ENCODE peak calls at places on chromosome 21, in five cellular contexts. One of them, this sample, is unnamed.

GRCh38 chr21:44002511-44002910 is 9.6 kb upstream of the TRAPPC10 start:
- DNase-seq in KG1: no peak
- DNase-seq in AML-193: no peak
- DNase-seq in stimulated activated CD8-positive, alpha-beta memory T cell treated with anti-CD3 and anti-CD28 coated beads, Interleukin-4, amount 100 ng/mL, for 24 hours: no peak
- DNase-seq in EL: no peak
- DNase-seq in this sample: no peak

GRCh38 chr21:38853421-38853919 is 47.7 kb downstream of the ETS2 start:
- DNase-seq in KG1: no peak
- DNase-seq in AML-193: peak; percentile 4
- DNase-seq in stimulated activated CD8-positive, alpha-beta memory T cell treated with anti-CD3 and anti-CD28 coated beads, Interleukin-4, amount 100 ng/mL, for 24 hours: no peak
- DNase-seq in EL: peak; percentile 87
- DNase-seq in this sample: peak; percentile 68

GRCh38 chr21:45923146-45923545 is 58.4 kb upstream of the COL6A1 start:
- DNase-seq in KG1: no peak
- DNase-seq in AML-193: no peak
- DNase-seq in stimulated activated CD8-positive, alpha-beta memory T cell treated with anti-CD3 and anti-CD28 coated beads, Interleukin-4, amount 100 ng/mL, for 24 hours: peak; percentile 55
- DNase-seq in EL: peak; percentile 60
- DNase-seq in this sample: peak; percentile 66

GRCh38 chr21:44929799-44930542 is 9.3 kb upstream of the ITGB2 start:
- DNase-seq in KG1: no peak
- DNase-seq in AML-193: no peak
- DNase-seq in stimulated activated CD8-positive, alpha-beta memory T cell treated with anti-CD3 and anti-CD28 coated beads, Interleukin-4, amount 100 ng/mL, for 24 hours: no peak
- DNase-seq in EL: no peak
- DNase-seq in this sample: no peak

GRCh38 chr21:16124397-16125130 is 394.8 kb downstream of the USP25 start:
- DNase-seq in KG1: no peak
- DNase-seq in AML-193: no peak
- DNase-seq in stimulated activated CD8-positive, alpha-beta memory T cell treated with anti-CD3 and anti-CD28 coated beads, Interleukin-4, amount 100 ng/mL, for 24 hours: no peak
- DNase-seq in EL: peak; percentile 91
- DNase-seq in this sample: peak; percentile 85

GRCh38 chr21:44801468-44802395 is at the start of gene UBE2G2:
- DNase-seq in KG1: peak; percentile 50
- DNase-seq in AML-193: peak; percentile 61
- DNase-seq in stimulated activated CD8-positive, alpha-beta memory T cell treated with anti-CD3 and anti-CD28 coated beads, Interleukin-4, amount 100 ng/mL, for 24 hours: peak; percentile 76
- DNase-seq in EL: peak; percentile 79
- DNase-seq in this sample: peak; percentile 78

GRCh38 chr21:45624356-45624854 is 19.1 kb upstream of the PCBP3 start:
- DNase-seq in KG1: no peak
- DNase-seq in AML-193: no peak
- DNase-seq in stimulated activated CD8-positive, alpha-beta memory T cell treated with anti-CD3 and anti-CD28 coated beads, Interleukin-4, amount 100 ng/mL, for 24 hours: no peak
- DNase-seq in EL: no peak
- DNase-seq in this sample: no peak

GRCh38 chr21:29029524-29029923 is 5.1 kb downstream of the USP16 start:
- DNase-seq in KG1: no peak
- DNase-seq in AML-193: no peak
- DNase-seq in stimulated activated CD8-positive, alpha-beta memory T cell treated with anti-CD3 and anti-CD28 coated beads, Interleukin-4, amount 100 ng/mL, for 24 hours: no peak
- DNase-seq in EL: no peak
- DNase-seq in this sample: no peak

GRCh38 chr21:14773777-14774345 is 227.7 kb upstream of the SAMSN1 start:
- DNase-seq in KG1: peak; percentile 9
- DNase-seq in AML-193: peak; percentile 53
- DNase-seq in stimulated activated CD8-positive, alpha-beta memory T cell treated with anti-CD3 and anti-CD28 coated beads, Interleukin-4, amount 100 ng/mL, for 24 hours: peak; percentile 44
- DNase-seq in EL: peak; percentile 26
- DNase-seq in this sample: no peak

GRCh38 chr21:17492415-17493168 is 20.3 kb upstream of the CXADR start:
- DNase-seq in KG1: no peak
- DNase-seq in AML-193: no peak
- DNase-seq in stimulated activated CD8-positive, alpha-beta memory T cell treated with anti-CD3 and anti-CD28 coated beads, Interleukin-4, amount 100 ng/mL, for 24 hours: no peak
- DNase-seq in EL: no peak
- DNase-seq in this sample: no peak

GRCh38 chr21:43829575-43830119 is 35.4 kb upstream of the AGPAT3 start:
- DNase-seq in KG1: no peak
- DNase-seq in AML-193: no peak
- DNase-seq in stimulated activated CD8-positive, alpha-beta memory T cell treated with anti-CD3 and anti-CD28 coated beads, Interleukin-4, amount 100 ng/mL, for 24 hours: no peak
- DNase-seq in EL: no peak
- DNase-seq in this sample: no peak

GRCh38 chr21:41952568-41953248 is 1.1 kb downstream of the C2CD2 start:
- DNase-seq in KG1: no peak
- DNase-seq in AML-193: peak; percentile 22
- DNase-seq in stimulated activated CD8-positive, alpha-beta memory T cell treated with anti-CD3 and anti-CD28 coated beads, Interleukin-4, amount 100 ng/mL, for 24 hours: no peak
- DNase-seq in EL: no peak
- DNase-seq in this sample: no peak

GRCh38 chr21:30605968-30606367 is 5.1 kb downstream of the KRTAP22-1 start:
- DNase-seq in KG1: no peak
- DNase-seq in AML-193: no peak
- DNase-seq in stimulated activated CD8-positive, alpha-beta memory T cell treated with anti-CD3 and anti-CD28 coated beads, Interleukin-4, amount 100 ng/mL, for 24 hours: no peak
- DNase-seq in EL: no peak
- DNase-seq in this sample: no peak

GRCh38 chr21:36210779-36211659 is 54.4 kb downstream of the DOP1B start:
- DNase-seq in KG1: no peak
- DNase-seq in AML-193: no peak
- DNase-seq in stimulated activated CD8-positive, alpha-beta memory T cell treated with anti-CD3 and anti-CD28 coated beads, Interleukin-4, amount 100 ng/mL, for 24 hours: no peak
- DNase-seq in EL: peak; percentile 33
- DNase-seq in this sample: peak; percentile 59

GRCh38 chr21:39182484-39183271 is 573 bp downstream of the PSMG1 start:
- DNase-seq in KG1: no peak
- DNase-seq in AML-193: no peak
- DNase-seq in stimulated activated CD8-positive, alpha-beta memory T cell treated with anti-CD3 and anti-CD28 coated beads, Interleukin-4, amount 100 ng/mL, for 24 hours: no peak
- DNase-seq in EL: peak; percentile 26
- DNase-seq in this sample: peak; percentile 37

GRCh38 chr21:45747802-45748445 is 104.4 kb downstream of the PCBP3 start:
- DNase-seq in KG1: no peak
- DNase-seq in AML-193: no peak
- DNase-seq in stimulated activated CD8-positive, alpha-beta memory T cell treated with anti-CD3 and anti-CD28 coated beads, Interleukin-4, amount 100 ng/mL, for 24 hours: no peak
- DNase-seq in EL: peak; percentile 60
- DNase-seq in this sample: peak; percentile 57

GRCh38 chr21:33273044-33273443 is 6.9 kb downstream of the IL10RB start:
- DNase-seq in KG1: no peak
- DNase-seq in AML-193: no peak
- DNase-seq in stimulated activated CD8-positive, alpha-beta memory T cell treated with anti-CD3 and anti-CD28 coated beads, Interleukin-4, amount 100 ng/mL, for 24 hours: no peak
- DNase-seq in EL: no peak
- DNase-seq in this sample: peak; percentile 34

GRCh38 chr21:35016517-35017188 is 32.4 kb downstream of the RUNX1 start:
- DNase-seq in KG1: no peak
- DNase-seq in AML-193: no peak
- DNase-seq in stimulated activated CD8-positive, alpha-beta memory T cell treated with anti-CD3 and anti-CD28 coated beads, Interleukin-4, amount 100 ng/mL, for 24 hours: no peak
- DNase-seq in EL: no peak
- DNase-seq in this sample: no peak

GRCh38 chr21:27132270-27132669 is 165.4 kb upstream of the ADAMTS5 start:
- DNase-seq in KG1: no peak
- DNase-seq in AML-193: no peak
- DNase-seq in stimulated activated CD8-positive, alpha-beta memory T cell treated with anti-CD3 and anti-CD28 coated beads, Interleukin-4, amount 100 ng/mL, for 24 hours: no peak
- DNase-seq in EL: peak; percentile 41
- DNase-seq in this sample: peak; percentile 32

GRCh38 chr21:15422761-15423160 is 307.0 kb upstream of the USP25 start:
- DNase-seq in KG1: no peak
- DNase-seq in AML-193: no peak
- DNase-seq in stimulated activated CD8-positive, alpha-beta memory T cell treated with anti-CD3 and anti-CD28 coated beads, Interleukin-4, amount 100 ng/mL, for 24 hours: no peak
- DNase-seq in EL: peak; percentile 45
- DNase-seq in this sample: no peak

GRCh38 chr21:26055841-26056264 is 114.7 kb downstream of the APP start:
- DNase-seq in KG1: no peak
- DNase-seq in AML-193: no peak
- DNase-seq in stimulated activated CD8-positive, alpha-beta memory T cell treated with anti-CD3 and anti-CD28 coated beads, Interleukin-4, amount 100 ng/mL, for 24 hours: no peak
- DNase-seq in EL: no peak
- DNase-seq in this sample: no peak

GRCh38 chr21:46029201-46029924 is 47.8 kb downstream of the COL6A1 start:
- DNase-seq in KG1: no peak
- DNase-seq in AML-193: no peak
- DNase-seq in stimulated activated CD8-positive, alpha-beta memory T cell treated with anti-CD3 and anti-CD28 coated beads, Interleukin-4, amount 100 ng/mL, for 24 hours: no peak
- DNase-seq in EL: no peak
- DNase-seq in this sample: no peak

GRCh38 chr21:35529141-35529863 is 480.2 kb upstream of the RUNX1 start:
- DNase-seq in KG1: no peak
- DNase-seq in AML-193: no peak
- DNase-seq in stimulated activated CD8-positive, alpha-beta memory T cell treated with anti-CD3 and anti-CD28 coated beads, Interleukin-4, amount 100 ng/mL, for 24 hours: no peak
- DNase-seq in EL: peak; percentile 25
- DNase-seq in this sample: peak; percentile 47

GRCh38 chr21:45460011-45460565 is 55.1 kb downstream of the COL18A1 start:
- DNase-seq in KG1: no peak
- DNase-seq in AML-193: no peak
- DNase-seq in stimulated activated CD8-positive, alpha-beta memory T cell treated with anti-CD3 and anti-CD28 coated beads, Interleukin-4, amount 100 ng/mL, for 24 hours: no peak
- DNase-seq in EL: peak; percentile 13
- DNase-seq in this sample: peak; percentile 29

GRCh38 chr21:44701541-44701940 is 4.6 kb downstream of the KRTAP10-12 start:
- DNase-seq in KG1: no peak
- DNase-seq in AML-193: no peak
- DNase-seq in stimulated activated CD8-positive, alpha-beta memory T cell treated with anti-CD3 and anti-CD28 coated beads, Interleukin-4, amount 100 ng/mL, for 24 hours: no peak
- DNase-seq in EL: no peak
- DNase-seq in this sample: no peak

GRCh38 chr21:38267136-38267535 is 10.3 kb downstream of the KCNJ15 start:
- DNase-seq in KG1: no peak
- DNase-seq in AML-193: no peak
- DNase-seq in stimulated activated CD8-positive, alpha-beta memory T cell treated with anti-CD3 and anti-CD28 coated beads, Interleukin-4, amount 100 ng/mL, for 24 hours: no peak
- DNase-seq in EL: peak; percentile 37
- DNase-seq in this sample: peak; percentile 56

GRCh38 chr21:42162831-42163510 is 56.0 kb upstream of the ABCG1 start:
- DNase-seq in KG1: no peak
- DNase-seq in AML-193: no peak
- DNase-seq in stimulated activated CD8-positive, alpha-beta memory T cell treated with anti-CD3 and anti-CD28 coated beads, Interleukin-4, amount 100 ng/mL, for 24 hours: no peak
- DNase-seq in EL: no peak
- DNase-seq in this sample: no peak

GRCh38 chr21:33541756-33542639 is at the start of gene GART:
- DNase-seq in KG1: peak; percentile 56
- DNase-seq in AML-193: peak; percentile 55
- DNase-seq in stimulated activated CD8-positive, alpha-beta memory T cell treated with anti-CD3 and anti-CD28 coated beads, Interleukin-4, amount 100 ng/mL, for 24 hours: peak; percentile 78
- DNase-seq in EL: peak; percentile 83
- DNase-seq in this sample: peak; percentile 80

GRCh38 chr21:30415993-30416392 is 9.7 kb downstream of the KRTAP13-3 start:
- DNase-seq in KG1: no peak
- DNase-seq in AML-193: no peak
- DNase-seq in stimulated activated CD8-positive, alpha-beta memory T cell treated with anti-CD3 and anti-CD28 coated beads, Interleukin-4, amount 100 ng/mL, for 24 hours: no peak
- DNase-seq in EL: no peak
- DNase-seq in this sample: no peak

GRCh38 chr21:45128613-45129226 is 54.3 kb downstream of the ADARB1 start:
- DNase-seq in KG1: peak; percentile 49
- DNase-seq in AML-193: peak; percentile 54
- DNase-seq in stimulated activated CD8-positive, alpha-beta memory T cell treated with anti-CD3 and anti-CD28 coated beads, Interleukin-4, amount 100 ng/mL, for 24 hours: peak; percentile 65
- DNase-seq in EL: peak; percentile 79
- DNase-seq in this sample: peak; percentile 80

GRCh38 chr21:29403291-29403690 is 104.6 kb downstream of the BACH1 start:
- DNase-seq in KG1: no peak
- DNase-seq in AML-193: no peak
- DNase-seq in stimulated activated CD8-positive, alpha-beta memory T cell treated with anti-CD3 and anti-CD28 coated beads, Interleukin-4, amount 100 ng/mL, for 24 hours: no peak
- DNase-seq in EL: no peak
- DNase-seq in this sample: no peak

GRCh38 chr21:29056005-29056404 is 17.4 kb downstream of the CCT8 start:
- DNase-seq in KG1: no peak
- DNase-seq in AML-193: no peak
- DNase-seq in stimulated activated CD8-positive, alpha-beta memory T cell treated with anti-CD3 and anti-CD28 coated beads, Interleukin-4, amount 100 ng/mL, for 24 hours: no peak
- DNase-seq in EL: no peak
- DNase-seq in this sample: no peak

GRCh38 chr21:34889287-34889536 is 159.9 kb downstream of the RUNX1 start:
- DNase-seq in KG1: no peak
- DNase-seq in AML-193: no peak
- DNase-seq in stimulated activated CD8-positive, alpha-beta memory T cell treated with anti-CD3 and anti-CD28 coated beads, Interleukin-4, amount 100 ng/mL, for 24 hours: no peak
- DNase-seq in EL: peak; percentile 75
- DNase-seq in this sample: peak; percentile 73

GRCh38 chr21:29237110-29238051 is 61.3 kb upstream of the BACH1 start:
- DNase-seq in KG1: no peak
- DNase-seq in AML-193: no peak
- DNase-seq in stimulated activated CD8-positive, alpha-beta memory T cell treated with anti-CD3 and anti-CD28 coated beads, Interleukin-4, amount 100 ng/mL, for 24 hours: no peak
- DNase-seq in EL: no peak
- DNase-seq in this sample: peak; percentile 71

GRCh38 chr21:42373181-42373907 is 7.0 kb upstream of the TFF1 start:
- DNase-seq in KG1: no peak
- DNase-seq in AML-193: no peak
- DNase-seq in stimulated activated CD8-positive, alpha-beta memory T cell treated with anti-CD3 and anti-CD28 coated beads, Interleukin-4, amount 100 ng/mL, for 24 hours: peak; percentile 38
- DNase-seq in EL: no peak
- DNase-seq in this sample: no peak

This sample was measured in EH.